ENCODE peak calls at places on chromosomes 6 and 20, in nine cellular contexts. S is KBM-7; U is NCI-H1694 treated with DMSO at 0.1 percent for 48 hours; C is right cardiac atrium; B is LoVo; E is stimulated activated CD4-positive, alpha-beta T cell treated with anti-CD3 and anti-CD28 coated beads, Interleukin-1b, Interleukin-23, amount 100 ng/mL, for 24 hours; T is NCI-H1105 treated with DMSO at 0.1 percent for 48 hours; D is SK-MEL-5; Z is uterus. L is an unnamed sample.

GRCh38 chr6:3571836-3572235 is 115.0 kb upstream of the SLC22A23 start:
- DNase-seq in U (no peak), S (no peak), B (no peak), Z (no peak), D (no peak), T (no peak), E (no peak), C (no peak), L (no peak)

GRCh38 chr6:52416629-52417151 is 3.5 kb upstream of the EFHC1 start:
- DNase-seq in B (peak), Z (no peak), T (peak), S (peak), U (peak), C (no peak), D (peak), E (no peak), L (peak)

GRCh38 chr6:137265574-137265973 is 46.4 kb upstream of the IFNGR1 start:
- DNase-seq in S (no peak), T (no peak), Z (no peak), U (no peak), B (peak), E (no peak), D (no peak), C (no peak), L (no peak)

GRCh38 chr6:16238057-16238657 is at the start of gene GMPR:
- DNase-seq in B (peak), U (peak), Z (peak), E (peak), D (peak), S (peak), C (peak), T (peak), L (peak)

GRCh38 chr6:158529629-158530028 is 30.3 kb upstream of the TMEM181 start:
- DNase-seq in T (no peak), E (no peak), S (no peak), U (no peak), D (no peak), C (no peak), B (no peak), Z (no peak), L (no peak)

GRCh38 chr6:63904844-63905243 is 269.2 kb downstream of the PHF3 start:
- DNase-seq in C (no peak), T (no peak), S (peak), D (no peak), Z (no peak), E (no peak), B (no peak), U (no peak), L (peak)

GRCh38 chr6:149846321-149846720 is 17.8 kb downstream of the LRP11 start:
- DNase-seq in D (no peak), C (no peak), Z (peak), E (no peak), U (no peak), T (peak), B (no peak), S (no peak), L (peak)

GRCh38 chr6:25137497-25137896 is 141.7 kb upstream of the CARMIL1 start:
- DNase-seq in T (no peak), C (no peak), S (peak), E (no peak), D (no peak), B (no peak), U (no peak), Z (no peak), L (no peak)

GRCh38 chr6:51630011-51630410 is 457.4 kb downstream of the PKHD1 start:
- DNase-seq in S (no peak), D (peak), T (no peak), B (no peak), C (no peak), E (no peak), Z (no peak), U (no peak), L (no peak)

GRCh38 chr20:51175156-51175555 is 152.2 kb upstream of the KCNG1 start:
- DNase-seq in T (no peak), E (no peak), U (no peak), B (no peak), Z (no peak), S (no peak), D (no peak), C (no peak), L (no peak)

GRCh38 chr20:32111287-32111686 is 1.8 kb downstream of the TM9SF4 start:
- DNase-seq in C (no peak), S (no peak), U (no peak), D (no peak), B (no peak), E (no peak), T (no peak), Z (no peak), L (no peak)

GRCh38 chr6:17640477-17640917 is 40.4 kb downstream of the FAM8A1 start:
- DNase-seq in S (no peak), C (no peak), D (peak), Z (no peak), T (no peak), E (no peak), U (no peak), B (no peak), L (no peak)

GRCh38 chr20:63627700-63628245 is 872 bp upstream of the GMEB2 start:
- DNase-seq in Z (no peak), U (no peak), D (no peak), C (no peak), S (no peak), E (no peak), B (no peak), T (no peak), L (no peak)

GRCh38 chr6:150250826-150251225 is 108.0 kb downstream of the PPP1R14C start:
- DNase-seq in U (no peak), B (peak), Z (no peak), T (peak), S (no peak), C (no peak), E (no peak), D (no peak), L (no peak)

GRCh38 chr20:57993738-57994431 is 234.6 kb downstream of the ANKRD60 start:
- DNase-seq in U (peak), E (no peak), C (no peak), B (peak), S (no peak), T (no peak), D (no peak), Z (no peak), L (no peak)

GRCh38 chr20:51803157-51803854 is 985 bp upstream of the SALL4 start:
- DNase-seq in U (no peak), E (no peak), C (no peak), T (no peak), S (no peak), B (peak), D (no peak), Z (no peak), L (no peak)

GRCh38 chr6:32785781-32786533 is 22.6 kb upstream of the HLA-DQB2 start:
- DNase-seq in T (peak), E (no peak), D (peak), B (peak), U (peak), C (no peak), S (peak), Z (peak), L (peak)

GRCh38 chr6:26034901-26035300 is 52.3 kb upstream of the HFE start:
- DNase-seq in C (no peak), E (no peak), U (no peak), D (no peak), S (no peak), Z (no peak), B (no peak), T (no peak), L (no peak)

GRCh38 chr6:143000771-143001170 is 55.8 kb upstream of the HIVEP2 start:
- DNase-seq in D (no peak), Z (no peak), T (no peak), S (no peak), U (no peak), E (no peak), B (no peak), C (no peak), L (no peak)

GRCh38 chr20:56900252-56900651 is 271.1 kb downstream of the TFAP2C start:
- DNase-seq in T (no peak), B (no peak), C (no peak), Z (no peak), D (no peak), S (no peak), U (no peak), E (no peak), L (no peak)

GRCh38 chr6:148465011-148465335 is 122.3 kb downstream of the SASH1 start:
- DNase-seq in B (no peak), E (no peak), T (no peak), D (no peak), C (no peak), U (no peak), Z (no peak), S (no peak), L (no peak)

GRCh38 chr6:166486536-166486880 is 100.0 kb downstream of the RAMACL start:
- DNase-seq in E (no peak), D (no peak), T (no peak), S (no peak), B (no peak), U (no peak), C (no peak), Z (no peak), L (no peak)